ENCODE peak calls at places on chromosomes 5 and 9, in ten cellular contexts. One of them, this sample, is unnamed.
A peak's percentile ranks its signal among the peaks of the same experiment; 100 is the strongest.

GRCh38 chr9:89891221-89892052 is 286.6 kb downstream of the GADD45G start:
- DNase-seq in progenitor cell of endocrine pancreas: no peak
- DNase-seq in GM23338: no peak
- DNase-seq in A549: no peak
- DNase-seq in PC-9: no peak
- DNase-seq in astrocyte of the cerebellum: peak; percentile 39
- DNase-seq in neural crest cell: no peak
- DNase-seq in lower leg skin: peak; percentile 39
- DNase-seq in heart right ventricle: peak; percentile 62
- DNase-seq in AG04449: no peak
- DNase-seq in this sample: no peak

GRCh38 chr5:178207183-178207916 is 3.0 kb downstream of the HNRNPAB start:
- DNase-seq in A549: peak; percentile 31
- DNase-seq in GM23338: no peak
- DNase-seq in astrocyte of the cerebellum: peak; percentile 72
- DNase-seq in AG04449: no peak
- DNase-seq in heart right ventricle: no peak
- DNase-seq in lower leg skin: no peak
- DNase-seq in PC-9: no peak
- DNase-seq in neural crest cell: no peak
- DNase-seq in progenitor cell of endocrine pancreas: no peak
- DNase-seq in this sample: no peak

GRCh38 chr9:93635186-93636107 is 59.1 kb downstream of the PHF2 start:
- DNase-seq in AG04449: no peak
- DNase-seq in astrocyte of the cerebellum: no peak
- DNase-seq in neural crest cell: no peak
- DNase-seq in lower leg skin: no peak
- DNase-seq in GM23338: no peak
- DNase-seq in PC-9: no peak
- DNase-seq in A549: no peak
- DNase-seq in progenitor cell of endocrine pancreas: no peak
- DNase-seq in heart right ventricle: no peak
- DNase-seq in this sample: no peak

GRCh38 chr5:116911074-116911473 is 336.5 kb upstream of the SEMA6A start:
- DNase-seq in astrocyte of the cerebellum: no peak
- DNase-seq in heart right ventricle: no peak
- DNase-seq in neural crest cell: no peak
- DNase-seq in GM23338: no peak
- DNase-seq in lower leg skin: no peak
- DNase-seq in AG04449: no peak
- DNase-seq in progenitor cell of endocrine pancreas: no peak
- DNase-seq in PC-9: no peak
- DNase-seq in A549: no peak
- DNase-seq in this sample: no peak

GRCh38 chr5:887947-888640 is 4.5 kb downstream of the BRD9 start:
- DNase-seq in PC-9: no peak
- DNase-seq in GM23338: no peak
- DNase-seq in astrocyte of the cerebellum: no peak
- DNase-seq in progenitor cell of endocrine pancreas: no peak
- DNase-seq in neural crest cell: no peak
- DNase-seq in A549: no peak
- DNase-seq in AG04449: no peak
- DNase-seq in heart right ventricle: no peak
- DNase-seq in lower leg skin: no peak
- DNase-seq in this sample: no peak

GRCh38 chr5:173885481-173886010 is 2.6 kb upstream of the CPEB4 start:
- DNase-seq in A549: no peak
- DNase-seq in heart right ventricle: no peak
- DNase-seq in AG04449: no peak
- DNase-seq in progenitor cell of endocrine pancreas: no peak
- DNase-seq in lower leg skin: no peak
- DNase-seq in PC-9: peak; percentile 74
- DNase-seq in neural crest cell: no peak
- DNase-seq in astrocyte of the cerebellum: no peak
- DNase-seq in GM23338: no peak
- DNase-seq in this sample: no peak

GRCh38 chr9:34179528-34180138 is 790 bp downstream of the UBAP1 start:
- DNase-seq in neural crest cell: no peak
- DNase-seq in PC-9: peak; percentile 51
- DNase-seq in astrocyte of the cerebellum: no peak
- DNase-seq in GM23338: no peak
- DNase-seq in heart right ventricle: no peak
- DNase-seq in A549: peak; percentile 23
- DNase-seq in lower leg skin: no peak
- DNase-seq in progenitor cell of endocrine pancreas: no peak
- DNase-seq in AG04449: no peak
- DNase-seq in this sample: no peak

GRCh38 chr9:21078702-21079101 is 960 bp upstream of the IFNB1 start:
- DNase-seq in heart right ventricle: no peak
- DNase-seq in progenitor cell of endocrine pancreas: no peak
- DNase-seq in PC-9: no peak
- DNase-seq in astrocyte of the cerebellum: no peak
- DNase-seq in neural crest cell: no peak
- DNase-seq in lower leg skin: no peak
- DNase-seq in AG04449: no peak
- DNase-seq in GM23338: peak; percentile 65
- DNase-seq in A549: peak; percentile 21
- DNase-seq in this sample: no peak

GRCh38 chr5:65483474-65484346 is 2.0 kb upstream of the ADAMTS6 start:
- DNase-seq in heart right ventricle: no peak
- DNase-seq in lower leg skin: no peak
- DNase-seq in neural crest cell: no peak
- DNase-seq in GM23338: peak; percentile 82
- DNase-seq in PC-9: peak; percentile 61
- DNase-seq in astrocyte of the cerebellum: peak; percentile 53
- DNase-seq in AG04449: no peak
- DNase-seq in A549: peak; percentile 63
- DNase-seq in progenitor cell of endocrine pancreas: no peak
- DNase-seq in this sample: no peak

GRCh38 chr5:6730407-6730806 is 17.2 kb downstream of the TENT4A start:
- DNase-seq in AG04449: no peak
- DNase-seq in GM23338: no peak
- DNase-seq in neural crest cell: no peak
- DNase-seq in PC-9: no peak
- DNase-seq in lower leg skin: no peak
- DNase-seq in heart right ventricle: no peak
- DNase-seq in astrocyte of the cerebellum: no peak
- DNase-seq in A549: no peak
- DNase-seq in progenitor cell of endocrine pancreas: no peak
- DNase-seq in this sample: no peak

GRCh38 chr5:143197260-143197656 is 206.2 kb downstream of the NR3C1 start:
- DNase-seq in progenitor cell of endocrine pancreas: no peak
- DNase-seq in A549: no peak
- DNase-seq in GM23338: no peak
- DNase-seq in astrocyte of the cerebellum: no peak
- DNase-seq in AG04449: no peak
- DNase-seq in lower leg skin: no peak
- DNase-seq in heart right ventricle: no peak
- DNase-seq in PC-9: no peak
- DNase-seq in neural crest cell: no peak
- DNase-seq in this sample: no peak

GRCh38 chr5:40406426-40407211 is 273.1 kb upstream of the PTGER4 start:
- DNase-seq in AG04449: no peak
- DNase-seq in lower leg skin: no peak
- DNase-seq in PC-9: peak; percentile 21
- DNase-seq in astrocyte of the cerebellum: no peak
- DNase-seq in progenitor cell of endocrine pancreas: no peak
- DNase-seq in GM23338: no peak
- DNase-seq in neural crest cell: no peak
- DNase-seq in heart right ventricle: no peak
- DNase-seq in A549: no peak
- DNase-seq in this sample: no peak

GRCh38 chr5:147949711-147950573 is 43.6 kb upstream of the C5orf46 start:
- DNase-seq in AG04449: peak; percentile 10
- DNase-seq in neural crest cell: no peak
- DNase-seq in A549: peak; percentile 45
- DNase-seq in GM23338: peak; percentile 75
- DNase-seq in progenitor cell of endocrine pancreas: no peak
- DNase-seq in heart right ventricle: no peak
- DNase-seq in astrocyte of the cerebellum: peak; percentile 13
- DNase-seq in lower leg skin: no peak
- DNase-seq in PC-9: peak; percentile 42
- DNase-seq in this sample: no peak
- TF ChIP-seq CTCF in AG04449: peak; percentile 46
- TF ChIP-seq CTCF in neural crest cell: peak; percentile 83
- TF ChIP-seq CTCF in A549: peak; percentile 62
- TF ChIP-seq CTCF in GM23338: peak; percentile 69
- TF ChIP-seq CTCF in progenitor cell of endocrine pancreas: peak; percentile 81
- TF ChIP-seq CTCF in heart right ventricle: peak; percentile 69
- TF ChIP-seq CTCF in astrocyte of the cerebellum: peak; percentile 39
- TF ChIP-seq CTCF in lower leg skin: no peak
- TF ChIP-seq CTCF in PC-9: peak; percentile 83
- TF ChIP-seq CTCF in this sample: peak; percentile 84

GRCh38 chr5:168020522-168021294 is 270.7 kb upstream of the WWC1 start:
- DNase-seq in heart right ventricle: no peak
- DNase-seq in PC-9: no peak
- DNase-seq in astrocyte of the cerebellum: no peak
- DNase-seq in GM23338: no peak
- DNase-seq in A549: no peak
- DNase-seq in AG04449: no peak
- DNase-seq in neural crest cell: no peak
- DNase-seq in progenitor cell of endocrine pancreas: no peak
- DNase-seq in lower leg skin: no peak
- DNase-seq in this sample: no peak
- TF ChIP-seq CTCF in heart right ventricle: peak; percentile 24
- TF ChIP-seq CTCF in PC-9: peak; percentile 59
- TF ChIP-seq CTCF in astrocyte of the cerebellum: peak; percentile 34
- TF ChIP-seq CTCF in GM23338: peak; percentile 49
- TF ChIP-seq CTCF in A549: peak; percentile 51
- TF ChIP-seq CTCF in AG04449: peak; percentile 8
- TF ChIP-seq CTCF in neural crest cell: peak; percentile 44
- TF ChIP-seq CTCF in progenitor cell of endocrine pancreas: no peak
- TF ChIP-seq CTCF in lower leg skin: no peak
- TF ChIP-seq CTCF in this sample: peak; percentile 26

GRCh38 chr9:22813520-22813919 is 366.9 kb downstream of the DMRTA1 start:
- DNase-seq in heart right ventricle: no peak
- DNase-seq in progenitor cell of endocrine pancreas: no peak
- DNase-seq in neural crest cell: no peak
- DNase-seq in GM23338: peak; percentile 45
- DNase-seq in A549: peak; percentile 18
- DNase-seq in PC-9: no peak
- DNase-seq in AG04449: no peak
- DNase-seq in astrocyte of the cerebellum: peak; percentile 1
- DNase-seq in lower leg skin: no peak
- DNase-seq in this sample: no peak
- TF ChIP-seq CTCF in heart right ventricle: no peak
- TF ChIP-seq CTCF in progenitor cell of endocrine pancreas: peak; percentile 61
- TF ChIP-seq CTCF in neural crest cell: peak; percentile 65
- TF ChIP-seq CTCF in GM23338: peak; percentile 63
- TF ChIP-seq CTCF in A549: no peak
- TF ChIP-seq CTCF in PC-9: peak; percentile 26
- TF ChIP-seq CTCF in AG04449: no peak
- TF ChIP-seq CTCF in astrocyte of the cerebellum: peak; percentile 36
- TF ChIP-seq CTCF in lower leg skin: no peak
- TF ChIP-seq CTCF in this sample: peak; percentile 69

GRCh38 chr5:95655575-95655974 is 9.0 kb downstream of the RFESD start:
- DNase-seq in PC-9: no peak
- DNase-seq in neural crest cell: no peak
- DNase-seq in astrocyte of the cerebellum: no peak
- DNase-seq in GM23338: no peak
- DNase-seq in heart right ventricle: no peak
- DNase-seq in lower leg skin: no peak
- DNase-seq in A549: no peak
- DNase-seq in AG04449: no peak
- DNase-seq in progenitor cell of endocrine pancreas: no peak
- DNase-seq in this sample: no peak

GRCh38 chr5:95664204-95664786 is 17.7 kb downstream of the RFESD start:
- DNase-seq in progenitor cell of endocrine pancreas: no peak
- DNase-seq in neural crest cell: peak; percentile 34
- DNase-seq in GM23338: peak; percentile 40
- DNase-seq in astrocyte of the cerebellum: no peak
- DNase-seq in AG04449: no peak
- DNase-seq in lower leg skin: no peak
- DNase-seq in A549: no peak
- DNase-seq in PC-9: no peak
- DNase-seq in heart right ventricle: no peak
- DNase-seq in this sample: no peak

GRCh38 chr5:95654196-95654595 is 7.6 kb downstream of the RFESD start:
- DNase-seq in heart right ventricle: no peak
- DNase-seq in AG04449: no peak
- DNase-seq in neural crest cell: no peak
- DNase-seq in lower leg skin: no peak
- DNase-seq in GM23338: no peak
- DNase-seq in progenitor cell of endocrine pancreas: no peak
- DNase-seq in PC-9: no peak
- DNase-seq in A549: no peak
- DNase-seq in astrocyte of the cerebellum: no peak
- DNase-seq in this sample: no peak

GRCh38 chr5:95662946-95663345 is 16.4 kb downstream of the RFESD start:
- DNase-seq in AG04449: no peak
- DNase-seq in lower leg skin: no peak
- DNase-seq in heart right ventricle: no peak
- DNase-seq in GM23338: no peak
- DNase-seq in A549: no peak
- DNase-seq in PC-9: no peak
- DNase-seq in astrocyte of the cerebellum: no peak
- DNase-seq in progenitor cell of endocrine pancreas: no peak
- DNase-seq in neural crest cell: no peak
- DNase-seq in this sample: no peak

DNA sequence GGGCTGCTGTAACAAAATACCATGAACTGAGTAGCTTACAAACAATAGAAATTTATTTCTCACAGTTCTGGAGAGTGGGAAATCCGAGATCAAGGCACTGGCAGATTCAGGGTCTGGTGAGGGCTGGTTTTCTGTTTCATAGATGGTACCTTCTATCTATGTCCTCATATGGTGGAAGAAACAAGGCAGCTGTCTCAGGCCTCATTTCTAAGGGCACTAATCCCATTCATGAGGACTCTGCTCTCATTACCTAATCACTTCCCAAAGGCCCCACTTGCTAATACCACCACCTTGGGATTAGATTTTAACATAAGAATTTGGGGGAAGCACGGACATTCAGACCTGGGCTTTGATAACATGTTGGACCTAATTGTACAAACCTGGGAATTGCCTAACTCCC is 13.5 kb downstream of the RFESD start:
- DNase-seq in progenitor cell of endocrine pancreas: no peak
- DNase-seq in AG04449: no peak
- DNase-seq in lower leg skin: no peak
- DNase-seq in GM23338: no peak
- DNase-seq in A549: no peak
- DNase-seq in neural crest cell: no peak
- DNase-seq in PC-9: no peak
- DNase-seq in heart right ventricle: no peak
- DNase-seq in astrocyte of the cerebellum: no peak
- DNase-seq in this sample: no peak
- TF ChIP-seq CTCF in progenitor cell of endocrine pancreas: no peak
- TF ChIP-seq CTCF in AG04449: no peak
- TF ChIP-seq CTCF in lower leg skin: no peak
- TF ChIP-seq CTCF in GM23338: no peak
- TF ChIP-seq CTCF in A549: no peak
- TF ChIP-seq CTCF in neural crest cell: no peak
- TF ChIP-seq CTCF in PC-9: no peak
- TF ChIP-seq CTCF in heart right ventricle: no peak
- TF ChIP-seq CTCF in astrocyte of the cerebellum: no peak
- TF ChIP-seq CTCF in this sample: no peak